ENCODE peak calls at places on chromosomes 6 and 20, in seven cellular contexts. P is left cardiac atrium; I is progenitor cell of endocrine pancreas; D is AG04450; B is activated CD4-positive, alpha-beta memory T cell treated with anti-CD3 and anti-CD28 coated beads for 36 hours; A is LoVo; M is NT2/D1. C is an unnamed sample.

GRCh38 chr6:28758046-28758817 is 165.6 kb downstream of the TRIM27 start:
- DNase-seq in P (no peak), I (no peak), D (no peak), B (no peak), A (peak; percentile 65), M (no peak), C (no peak)

GRCh38 chr20:58691773-58692578 is 624 bp upstream of the NPEPL1 start:
- DNase-seq in P (peak; percentile 76), I (no peak), D (no peak), B (no peak), A (no peak), M (no peak), C (no peak)

GRCh38 chr6:3545156-3545555 is 88.3 kb upstream of the SLC22A23 start:
- DNase-seq in P (no peak), I (no peak), D (no peak), B (no peak), A (no peak), M (no peak), C (no peak)

GRCh38 chr20:51800132-51800721 is 2.1 kb downstream of the SALL4 start:
- DNase-seq in P (peak; percentile 50), I (peak; percentile 99), D (no peak), B (peak; percentile 76), A (peak; percentile 61), M (peak; percentile 89), C (peak; percentile 32)

GRCh38 chr20:46062151-46062550 is 27.6 kb downstream of the NCOA5 start:
- DNase-seq in P (no peak), I (no peak), D (no peak), B (no peak), A (no peak), M (no peak), C (no peak)

GRCh38 chr6:79463721-79464120 is 73.5 kb downstream of the LCA5 start:
- DNase-seq in P (no peak), I (no peak), D (no peak), B (no peak), A (peak; percentile 86), M (peak; percentile 28), C (no peak)

GRCh38 chr6:110671447-110671846 is 143.8 kb downstream of the CDK19 start:
- DNase-seq in P (no peak), I (no peak), D (no peak), B (no peak), A (no peak), M (no peak), C (no peak)

GRCh38 chr6:86500035-86500434 is 437.3 kb upstream of the HTR1E start:
- DNase-seq in P (no peak), I (no peak), D (no peak), B (no peak), A (no peak), M (no peak), C (no peak)

GRCh38 chr20:51062065-51062464 is 39.2 kb upstream of the KCNG1 start:
- DNase-seq in P (no peak), I (no peak), D (no peak), B (peak; percentile 84), A (no peak), M (no peak), C (no peak)

GRCh38 chr20:7375905-7376304 is 564.4 kb downstream of the HAO1 start:
- DNase-seq in P (no peak), I (no peak), D (no peak), B (no peak), A (peak; percentile 5), M (no peak), C (no peak)

GRCh38 chr6:53961679-53962370 is 149.4 kb upstream of the MLIP start:
- DNase-seq in P (no peak), I (no peak), D (no peak), B (no peak), A (no peak), M (no peak), C (no peak)

GRCh38 chr20:61985096-61985495 is 80.6 kb downstream of the TAF4 start:
- DNase-seq in P (peak; percentile 12), I (no peak), D (no peak), B (no peak), A (no peak), M (no peak), C (no peak)

GRCh38 chr20:58696411-58696961 is 3.9 kb downstream of the NPEPL1 start:
- DNase-seq in P (no peak), I (no peak), D (no peak), B (no peak), A (no peak), M (no peak), C (no peak)

GRCh38 chr6:39074486-39074885 is 25.9 kb downstream of the GLP1R start:
- DNase-seq in P (no peak), I (no peak), D (no peak), B (no peak), A (no peak), M (no peak), C (no peak)

GRCh38 chr6:158410784-158411183 is 98.5 kb downstream of the TULP4 start:
- DNase-seq in P (no peak), I (no peak), D (no peak), B (no peak), A (no peak), M (no peak), C (no peak)

GRCh38 chr6:55469829-55470438 is 109.1 kb downstream of the HMGCLL1 start:
- DNase-seq in P (no peak), I (no peak), D (no peak), B (no peak), A (no peak), M (no peak), C (no peak)

GRCh38 chr20:63101781-63102719 is 95.3 kb upstream of the BHLHE23 start:
- DNase-seq in P (peak; percentile 49), I (no peak), D (no peak), B (peak; percentile 80), A (peak; percentile 45), M (no peak), C (peak; percentile 47)

GRCh38 chr6:28750926-28751458 is 172.8 kb downstream of the TRIM27 start:
- DNase-seq in P (no peak), I (no peak), D (no peak), B (no peak), A (no peak), M (no peak), C (no peak)

GRCh38 chr6:149964243-149965190 is 774 bp downstream of the ULBP1 start:
- DNase-seq in P (no peak), I (no peak), D (no peak), B (peak; percentile 37), A (no peak), M (no peak), C (no peak)

GRCh38 chr6:104003803-104004516 is 855.8 kb downstream of the HACE1 start:
- DNase-seq in P (no peak), I (no peak), D (no peak), B (no peak), A (no peak), M (no peak), C (no peak)

GRCh38 chr20:45456632-45457031 is 12.9 kb upstream of the WFDC2 start:
- DNase-seq in P (no peak), I (no peak), D (no peak), B (peak; percentile 64), A (no peak), M (no peak), C (no peak)